ENCODE peak calls at places on chromosomes 11 and 22, in four cellular contexts. K is GM23338, J is OCI-LY7, H is HCT116. D is an unnamed sample.

GRCh38 chr22:31973739-31974138 is 29.4 kb downstream of the YWHAH start:
- DNase-seq in K (no peak), J (no peak), H (no peak), D (no peak)

GRCh38 chr11:32671051-32671450 is 87.4 kb downstream of the EIF3M start:
- DNase-seq in K (no peak), J (no peak), H (no peak), D (no peak)

GRCh38 chr11:13354335-13354734 is 76.7 kb downstream of the BMAL1 start:
- DNase-seq in K (peak; percentile 76), J (peak; percentile 12), H (no peak), D (no peak)

GRCh38 chr22:20624161-20624616 is 116.8 kb downstream of the MED15 start:
- DNase-seq in K (no peak), J (no peak), H (no peak), D (no peak)

GRCh38 chr11:119905162-119905561 is 176.2 kb upstream of the NECTIN1 start:
- DNase-seq in K (no peak), J (no peak), H (no peak), D (no peak)

GRCh38 chr11:79400717-79401330 is 40.0 kb downstream of the TENM4 start:
- DNase-seq in K (peak; percentile 74), J (peak; percentile 36), H (no peak), D (no peak)

GRCh38 chr22:50072714-50073538 is 12.3 kb downstream of the MLC1 start:
- DNase-seq in K (no peak), J (no peak), H (no peak), D (no peak)

GRCh38 chr11:108693852-108694251 is 29.0 kb downstream of the DDX10 start:
- DNase-seq in K (no peak), J (no peak), H (no peak), D (no peak)

GRCh38 chr22:29062286-29062949 is 787 bp upstream of the C22orf31 start:
- DNase-seq in K (peak; percentile 69), J (no peak), H (no peak), D (no peak)

GRCh38 chr22:50059185-50059880 is 1.2 kb upstream of the TTLL8 start:
- DNase-seq in K (peak; percentile 82), J (peak; percentile 28), H (no peak), D (peak; percentile 75)

GRCh38 chr11:95152878-95153856 is 63.5 kb downstream of the ENDOD1 start:
- DNase-seq in K (no peak), J (peak; percentile 8), H (no peak), D (peak; percentile 27)

GRCh38 chr11:60786811-60787567 is 1.9 kb downstream of the MS4A10 start:
- DNase-seq in K (no peak), J (no peak), H (no peak), D (no peak)

GRCh38 chr11:124656759-124657627 is 16.5 kb downstream of the SIAE start:
- DNase-seq in K (peak; percentile 53), J (no peak), H (no peak), D (no peak)

GRCh38 chr11:78699606-78700005 is 124.9 kb upstream of the NARS2 start:
- DNase-seq in K (no peak), J (no peak), H (no peak), D (no peak)

GRCh38 chr11:58576792-58577440 is 1.3 kb upstream of the LPXN start:
- DNase-seq in K (no peak), J (peak; percentile 27), H (no peak), D (peak; percentile 57)

GRCh38 chr11:66720223-66720898 is 8.7 kb downstream of the SPTBN2 start:
- DNase-seq in K (peak; percentile 91), J (no peak), H (peak; percentile 83), D (no peak)

GRCh38 chr11:68412593-68413475 is 47.7 kb upstream of the PPP6R3 start:
- DNase-seq in K (no peak), J (no peak), H (no peak), D (no peak)

GRCh38 chr11:109085708-109086373 is 336.1 kb upstream of the C11orf87 start:
- DNase-seq in K (no peak), J (no peak), H (no peak), D (peak; percentile 86)

GRCh38 chr11:91173701-91174100 is 950.9 kb upstream of the CHORDC1 start:
- DNase-seq in K (no peak), J (no peak), H (no peak), D (no peak)

GRCh38 chr22:20028855-20029549 is 8.1 kb downstream of the TANGO2 start:
- DNase-seq in K (no peak), J (no peak), H (no peak), D (no peak)

GRCh38 chr11:9990221-9990973 is 303.6 kb downstream of the SBF2 start:
- DNase-seq in K (peak; percentile 12), J (no peak), H (no peak), D (no peak)

GRCh38 chr22:46406791-46407190 is 71.3 kb downstream of the TRMU start:
- DNase-seq in K (no peak), J (no peak), H (no peak), D (no peak)

GRCh38 chr11:119699227-119699626 is 29.8 kb downstream of the NECTIN1 start:
- DNase-seq in K (no peak), J (no peak), H (no peak), D (no peak)

GRCh38 chr11:109698237-109698636 is 276.2 kb downstream of the C11orf87 start:
- DNase-seq in K (no peak), J (no peak), H (no peak), D (no peak)

GRCh38 chr11:106286881-106287504 is 209.5 kb downstream of the AASDHPPT start:
- DNase-seq in K (no peak), J (no peak), H (no peak), D (no peak)

GRCh38 chr22:37526376-37526775 is 7.2 kb upstream of the CARD10 start:
- DNase-seq in K (no peak), J (no peak), H (no peak), D (no peak)

GRCh38 chr11:7251836-7252682 is at the start of gene SYT9:
- DNase-seq in K (peak; percentile 89), J (no peak), H (no peak), D (peak; percentile 63)

GRCh38 chr11:105132716-105133511 is 6.7 kb downstream of the CARD18 start:
- DNase-seq in K (no peak), J (no peak), H (no peak), D (no peak)

GRCh38 chr11:94740975-94741707 is 27.0 kb upstream of the AMOTL1 start:
- DNase-seq in K (peak; percentile 87), J (no peak), H (peak; percentile 48), D (peak; percentile 31)

GRCh38 chr11:83836883-83837654 is 550.9 kb upstream of the CCDC90B start:
- DNase-seq in K (peak; percentile 90), J (peak; percentile 41), H (peak; percentile 24), D (peak; percentile 44)

GRCh38 chr11:120792306-120792705 is 231.6 kb upstream of the TBCEL start:
- DNase-seq in K (no peak), J (no peak), H (no peak), D (no peak)

GRCh38 chr11:62544521-62545436 is 1.8 kb downstream of the AHNAK start:
- DNase-seq in K (no peak), J (no peak), H (no peak), D (no peak)

GRCh38 chr22:47042116-47042825 is 279.8 kb downstream of the TBC1D22A start:
- DNase-seq in K (no peak), J (no peak), H (no peak), D (no peak)

DNA sequence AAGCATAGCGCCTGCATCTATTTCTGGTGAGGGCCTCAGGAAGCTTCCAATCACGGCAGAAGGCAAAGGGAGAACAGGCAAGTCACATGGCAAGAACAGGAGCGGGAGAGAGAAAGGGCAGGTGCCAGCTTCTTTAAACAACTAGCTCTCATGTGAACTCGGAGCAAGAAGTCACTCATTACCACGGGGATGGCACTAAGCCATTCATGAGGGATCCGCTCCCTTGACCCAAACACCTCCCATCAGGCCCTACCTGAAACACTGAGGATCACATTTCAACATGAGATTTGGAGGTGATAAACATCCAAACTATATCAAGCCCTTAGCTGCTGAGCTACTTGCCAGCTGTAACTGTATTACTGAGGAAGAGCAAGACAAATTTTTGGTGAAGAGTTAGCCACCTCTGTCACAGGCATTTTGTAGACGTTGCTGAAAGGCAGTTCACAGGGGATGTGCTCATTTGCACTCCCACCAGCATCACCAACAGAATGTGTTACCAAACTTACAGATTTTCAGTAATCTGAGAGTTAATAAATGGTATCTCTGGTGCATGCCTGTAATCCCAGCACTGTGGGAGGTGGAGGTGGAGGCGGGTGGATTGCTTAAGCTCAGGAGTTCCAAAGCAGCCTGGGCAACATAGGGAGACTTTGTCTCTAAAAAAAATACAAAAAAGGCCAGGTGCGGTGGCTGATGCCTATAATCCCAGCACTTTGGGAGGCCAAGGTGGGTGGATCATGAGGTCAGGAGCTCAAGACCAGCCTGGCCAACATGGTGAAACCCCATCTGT is 398.2 kb downstream of the LARGE1 start:
- DNase-seq in K (no peak), J (no peak), H (no peak), D (no peak)
- TF ChIP-seq EZH2phosphoT487 in K (no peak), J (no peak), H (no peak), D (no peak)

DNA sequence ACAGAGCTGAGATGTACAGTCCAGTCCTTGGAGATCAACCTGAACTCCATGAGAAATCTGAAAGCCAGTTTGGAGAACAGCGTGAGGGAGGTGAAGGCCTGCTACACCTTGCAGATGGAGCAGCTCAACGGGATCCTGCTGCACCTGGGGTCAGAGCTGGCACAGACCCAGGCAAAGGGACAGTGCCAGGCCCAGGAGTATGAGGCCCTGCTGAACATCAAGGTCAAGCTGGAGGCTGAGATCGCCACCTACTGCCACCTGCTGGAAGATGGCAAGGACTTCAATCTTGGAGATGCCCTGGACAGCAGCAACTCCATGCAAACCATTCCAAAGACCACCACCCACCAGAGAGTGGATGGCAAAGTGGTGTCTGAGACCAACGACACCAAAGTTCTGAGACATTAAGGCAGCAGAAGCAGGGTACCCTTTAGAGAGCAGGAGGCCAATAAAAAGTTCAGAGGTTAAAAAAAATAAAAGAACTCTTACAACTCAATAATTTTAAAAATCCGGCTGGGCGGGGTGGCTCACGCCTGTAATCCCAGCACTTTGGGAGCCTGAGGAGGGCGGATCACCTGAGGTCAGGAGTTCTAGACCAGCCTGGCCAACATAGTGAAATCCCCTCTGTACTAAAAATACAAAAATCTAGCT is 69.9 kb upstream of the RTL6 start:
- DNase-seq in K (peak; percentile 57), J (peak; percentile 66), H (peak; percentile 54), D (peak; percentile 37)
- TF ChIP-seq CTCF in K (peak; percentile 50), J (peak; percentile 75), H (peak; percentile 69), D (peak; percentile 42)

GRCh38 chr11:1881442-1882264 is 10.0 kb downstream of the PRR33 start:
- DNase-seq in K (no peak), J (peak; percentile 73), H (no peak), D (no peak)

GRCh38 chr11:1882265-1883238 is 9.1 kb downstream of the PRR33 start:
- DNase-seq in K (peak; percentile 90), J (peak; percentile 80), H (peak; percentile 43), D (peak; percentile 48)

GRCh38 chr11:1879941-1880720 is 11.6 kb downstream of the PRR33 start:
- DNase-seq in K (no peak), J (no peak), H (no peak), D (no peak)

GRCh38 chr11:1879342-1879940 is 12.3 kb downstream of the PRR33 start:
- DNase-seq in K (no peak), J (no peak), H (no peak), D (no peak)

GRCh38 chr11:1880746-1881441 is 10.8 kb downstream of the PRR33 start:
- DNase-seq in K (no peak), J (no peak), H (no peak), D (no peak)
- H2AFZ ChIP-seq in K (no peak overlapping the region), J (no peak overlapping the region), H (no peak overlapping the region), D (no peak overlapping the region)

DNA sequence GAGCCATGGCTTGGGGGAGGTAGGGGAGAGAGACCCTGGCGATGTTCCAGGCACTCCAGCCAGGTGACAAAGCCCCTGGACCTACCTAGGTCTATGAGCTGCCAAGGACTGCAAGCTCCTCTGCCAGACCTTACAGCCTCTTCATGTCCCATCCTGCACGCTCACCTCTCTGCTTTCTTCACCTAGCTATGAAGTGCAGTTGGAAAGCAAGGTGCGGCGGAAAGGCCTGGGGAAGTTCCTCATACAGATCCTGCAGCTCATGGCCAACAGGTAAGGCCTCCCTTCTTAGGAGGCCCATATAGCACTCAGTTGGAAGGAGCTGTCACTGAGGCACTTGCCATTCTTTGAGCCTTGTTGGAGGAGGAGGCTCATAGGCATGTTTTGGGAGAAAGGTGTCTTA is 13.8 kb downstream of the NAA40 start:
- DNase-seq in K (no peak), J (no peak), H (no peak), D (no peak)
- TF ChIP-seq EZH2phosphoT487 in K (no peak), J (no peak), H (no peak), D (no peak)